ENCODE peak calls at places on chromosomes 5 and 9, in seven cellular contexts. B is fibroblast of pulmonary artery, C is right atrium auricular region, Z is psoas muscle, L is A549, E is upper lobe of right lung, G is breast epithelium. I is an unnamed sample.

GRCh38 chr9:3732077-3733038 is 206.6 kb upstream of the RFX3 start:
- DNase-seq in L (peak; percentile 83), G (peak; percentile 48), E (no peak), Z (no peak), B (peak; percentile 92), C (peak; percentile 63), I (peak; percentile 86)

GRCh38 chr5:158722940-158723339 is 376.8 kb downstream of the EBF1 start:
- DNase-seq in E (no peak), G (no peak), L (no peak), Z (no peak), B (no peak), C (no peak), I (no peak)

GRCh38 chr5:23473915-23474679 is 33.3 kb upstream of the PRDM9 start:
- DNase-seq in E (no peak), Z (no peak), C (no peak), G (no peak), B (no peak), L (no peak), I (no peak)

GRCh38 chr5:115069087-115069968 is 100.4 kb downstream of the TRIM36 start:
- DNase-seq in C (no peak), G (no peak), Z (no peak), B (peak; percentile 61), E (no peak), L (peak; percentile 60), I (peak; percentile 53)

GRCh38 chr5:170315154-170315553 is 17.6 kb upstream of the LCP2 start:
- DNase-seq in L (no peak), C (peak; percentile 92), G (peak; percentile 61), B (peak; percentile 55), Z (peak; percentile 82), E (no peak), I (peak; percentile 61)

GRCh38 chr5:994272-994607 is 14.4 kb upstream of the NKD2 start:
- DNase-seq in G (peak; percentile 15), Z (no peak), L (no peak), E (no peak), B (no peak), C (peak; percentile 56), I (no peak)

GRCh38 chr5:54663876-54664275 is 146.3 kb downstream of the SNX18 start:
- DNase-seq in L (no peak), C (peak; percentile 72), B (peak; percentile 95), E (no peak), G (peak; percentile 76), Z (peak; percentile 61), I (peak; percentile 91)

GRCh38 chr9:13002740-13003139 is 227.9 kb downstream of the LURAP1L start:
- DNase-seq in Z (no peak), L (no peak), G (no peak), E (no peak), C (no peak), B (no peak), I (no peak)

GRCh38 chr9:14428781-14429230 is 114.9 kb upstream of the NFIB start:
- DNase-seq in C (peak; percentile 84), Z (peak; percentile 73), L (peak; percentile 69), E (peak; percentile 69), B (peak; percentile 89), G (peak; percentile 40), I (peak; percentile 80)

GRCh38 chr5:55816342-55816741 is 34.8 kb upstream of the IL31RA start:
- DNase-seq in E (no peak), L (peak; percentile 38), Z (no peak), C (no peak), G (no peak), B (peak; percentile 85), I (peak; percentile 95)

GRCh38 chr5:55820488-55820887 is 30.7 kb upstream of the IL31RA start:
- DNase-seq in L (no peak), Z (no peak), B (no peak), C (no peak), G (no peak), E (no peak), I (no peak)

GRCh38 chr5:55823151-55823796 is 27.9 kb upstream of the IL31RA start:
- DNase-seq in E (no peak), G (no peak), C (no peak), L (no peak), B (no peak), Z (no peak), I (no peak)

GRCh38 chr5:55817030-55817429 is 34.1 kb upstream of the IL31RA start:
- DNase-seq in G (no peak), L (no peak), Z (no peak), B (peak; percentile 23), C (no peak), E (no peak), I (peak; percentile 18)

DNA sequence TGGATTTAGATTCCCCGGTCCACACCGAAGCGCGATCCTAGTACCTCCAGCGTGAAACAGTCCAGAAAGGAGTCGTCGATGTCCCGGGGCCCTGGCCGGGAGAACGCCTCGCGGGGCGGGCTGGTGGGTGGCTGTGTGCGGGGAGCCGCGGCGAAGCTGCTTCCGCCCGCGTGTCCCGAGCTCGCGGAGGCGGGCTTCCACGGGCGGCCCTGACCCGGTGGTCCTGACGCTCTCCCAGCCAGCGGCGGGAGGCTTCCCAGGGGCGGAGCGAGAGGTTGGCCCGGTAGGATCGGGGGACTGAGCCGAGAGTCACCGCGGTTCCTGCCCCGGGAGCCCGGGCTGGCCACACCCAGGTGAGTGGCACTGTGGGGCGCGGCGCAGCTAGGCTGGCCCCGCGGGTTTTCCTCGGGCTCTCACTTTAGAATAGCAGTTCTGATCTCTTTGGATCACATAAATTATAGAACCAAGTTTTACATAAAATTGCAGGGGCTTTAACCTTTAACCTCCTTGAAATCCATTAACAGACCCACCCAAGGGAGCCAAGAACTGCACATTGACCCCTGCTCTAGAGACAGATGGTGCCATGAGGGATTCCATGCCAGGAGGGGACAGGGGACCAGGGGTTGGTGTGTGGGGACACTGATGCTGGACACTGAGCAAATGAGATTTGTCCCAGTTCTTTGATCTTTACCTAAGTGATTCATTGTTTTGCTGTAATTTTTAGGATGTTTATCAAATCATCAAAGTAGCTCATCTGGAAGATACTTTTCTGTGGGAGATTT is 29.2 kb upstream of the IL31RA start:
- DNase-seq in E (peak; percentile 70), C (no peak), L (peak; percentile 11), Z (no peak), G (no peak), B (peak; percentile 3), I (no peak)
- H3K4me3 ChIP-seq in E (peak overlapping the region; percentile 40), C (peak overlapping the region; percentile 46), L (peak overlapping the region; percentile 46), Z (peak overlapping the region; percentile 58), G (peak overlapping the region; percentile 64), B (peak overlapping the region; percentile 44), I (peak overlapping the region; percentile 40)

GRCh38 chr5:175107028-175107588 is 336.9 kb downstream of the DRD1 start:
- DNase-seq in C (no peak), Z (no peak), L (no peak), E (no peak), B (no peak), G (no peak), I (no peak)

GRCh38 chr5:175107865-175108264 is 336.1 kb downstream of the DRD1 start:
- DNase-seq in Z (no peak), B (no peak), G (no peak), C (no peak), E (no peak), L (no peak), I (no peak)

GRCh38 chr5:175104682-175105081 is 339.3 kb downstream of the DRD1 start:
- DNase-seq in B (no peak), L (no peak), C (no peak), E (no peak), G (no peak), Z (no peak), I (no peak)

GRCh38 chr5:175102717-175103116 is 341.3 kb downstream of the DRD1 start:
- DNase-seq in G (no peak), E (no peak), C (no peak), L (no peak), Z (no peak), B (no peak), I (no peak)

DNA sequence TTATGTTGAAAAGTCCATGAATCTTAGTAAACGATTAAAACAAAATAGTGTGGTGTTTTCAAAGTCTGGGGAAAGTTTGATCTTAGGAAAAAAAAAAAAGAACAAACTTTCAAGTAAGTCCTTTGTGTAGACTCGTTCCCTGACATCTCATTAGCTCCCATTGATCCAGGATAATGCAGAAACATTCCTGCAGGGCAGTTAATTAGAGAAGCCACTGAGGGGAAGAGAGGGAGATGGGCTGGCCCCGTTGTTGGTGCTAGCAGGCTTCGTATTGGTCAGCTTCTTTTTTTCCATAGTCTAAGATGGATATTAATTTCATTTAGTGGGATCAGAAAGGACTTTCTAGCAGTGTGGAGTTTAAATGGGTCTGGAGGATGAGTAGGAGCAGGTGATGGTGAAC is 340.2 kb downstream of the DRD1 start:
- DNase-seq in L (no peak), C (no peak), G (no peak), E (no peak), Z (no peak), B (no peak), I (no peak)
- TF ChIP-seq CTCF in L (no peak), C (no peak), G (no peak), E (no peak), Z (no peak), B (no peak), I (no peak)

DNA sequence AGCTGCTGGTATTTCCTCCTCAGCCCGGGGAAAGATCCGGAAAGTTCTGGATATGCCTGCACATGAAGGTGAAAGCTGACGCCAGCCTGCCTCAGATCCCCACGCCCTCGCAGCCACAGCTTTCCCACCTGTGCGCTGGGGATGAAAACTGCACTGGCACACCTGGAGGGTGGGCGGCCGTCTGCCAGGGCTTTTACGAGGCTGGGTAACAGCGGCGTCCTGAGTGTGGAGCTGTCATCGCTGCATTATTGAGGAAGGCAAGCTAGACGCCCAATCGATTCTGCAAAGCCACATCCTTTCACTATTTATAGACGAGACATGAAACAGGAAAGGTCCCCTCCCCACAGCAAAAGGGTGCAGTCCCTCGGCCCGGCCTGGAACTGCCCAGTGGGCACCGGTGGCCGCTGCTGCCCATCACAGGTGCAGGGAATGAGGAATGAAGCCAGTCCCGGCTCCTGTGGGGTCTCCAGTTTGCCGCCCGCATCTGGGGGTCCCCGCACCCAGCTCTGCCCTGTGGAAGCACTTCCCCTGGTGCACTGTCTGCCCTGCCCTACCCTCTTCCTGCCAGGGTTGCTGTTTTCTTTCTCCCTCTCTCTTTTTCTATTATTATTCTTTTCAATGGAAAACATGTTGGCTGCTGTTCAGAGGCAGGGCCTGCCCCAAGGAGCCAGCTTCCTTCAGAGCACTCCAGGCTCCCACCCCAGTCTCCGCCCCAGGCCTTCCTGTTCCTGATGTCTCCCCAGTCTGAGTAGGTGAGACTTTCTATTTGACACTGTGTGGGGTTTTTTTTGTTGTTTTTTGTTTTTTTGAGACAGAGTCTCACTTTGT is 7.0 kb downstream of the NOTCH1 start:
- DNase-seq in E (no peak), B (peak; percentile 36), Z (no peak), L (no peak), C (no peak), G (no peak), I (no peak)
- H3K4me3 ChIP-seq in E (peak overlapping the region; percentile 36), B (no peak overlapping the region), Z (peak overlapping the region; percentile 51), L (no peak overlapping the region), C (peak overlapping the region; percentile 17), G (peak overlapping the region; percentile 30), I (no peak overlapping the region)

GRCh38 chr9:114030364-114030763 is 47.7 kb downstream of the AMBP start:
- DNase-seq in Z (no peak), G (peak; percentile 15), B (no peak), C (peak; percentile 53), L (no peak), E (no peak), I (no peak)
- TF ChIP-seq CTCF in Z (no peak), G (no peak), B (no peak), C (no peak), L (no peak), E (no peak), I (no peak)

GRCh38 chr5:90530736-90531487 is 1.5 kb upstream of the LYSMD3 start:
- DNase-seq in C (no peak), E (no peak), G (no peak), Z (no peak), B (no peak), L (no peak), I (no peak)
- H3K4me3 ChIP-seq in C (peak overlapping the region; percentile 91), E (no peak overlapping the region), G (peak overlapping the region; percentile 77), Z (peak overlapping the region; percentile 82), B (no peak overlapping the region), L (no peak overlapping the region), I (no peak overlapping the region)